ENCODE peak calls at places on chromosomes 12 and 14, in four cellular contexts. X is DND-41, U is fibroblast of lung, P is PC-3. D is an unnamed sample.

GRCh38 chr14:104934380-104934733 is 9.7 kb downstream of the PLD4 start:
- DNase-seq in X (no peak), U (no peak), P (no peak), D (no peak)

GRCh38 chr14:71290960-71291466 is 383.8 kb downstream of the PCNX1 start:
- DNase-seq in X (peak; percentile 11), U (peak; percentile 93), P (peak; percentile 99), D (peak; percentile 91)

GRCh38 chr12:109915171-109916040 is 15.3 kb downstream of the TCHP start:
- DNase-seq in X (no peak), U (no peak), P (no peak), D (no peak)

GRCh38 chr14:76348898-76349297 is 27.0 kb upstream of the ESRRB start:
- DNase-seq in X (no peak), U (peak; percentile 82), P (peak; percentile 47), D (peak; percentile 72)

GRCh38 chr12:69490920-69491643 is 20.9 kb downstream of the FRS2 start:
- DNase-seq in X (no peak), U (no peak), P (no peak), D (no peak)

GRCh38 chr14:104035300-104035699 is 50.2 kb upstream of the ASPG start:
- DNase-seq in X (no peak), U (peak; percentile 2), P (no peak), D (no peak)

GRCh38 chr12:26813812-26814211 is 19.2 kb downstream of the ITPR2 start:
- DNase-seq in X (no peak), U (no peak), P (no peak), D (no peak)

GRCh38 chr12:989751-990278 is 1.2 kb upstream of the ERC1 start:
- DNase-seq in X (peak; percentile 22), U (peak; percentile 81), P (peak; percentile 56), D (peak; percentile 72)

GRCh38 chr12:89470741-89471504 is 53.7 kb downstream of the GALNT4 start:
- DNase-seq in X (no peak), U (peak; percentile 30), P (peak; percentile 80), D (peak; percentile 22)

GRCh38 chr14:96125536-96125935 is 79.1 kb upstream of the BDKRB2 start:
- DNase-seq in X (no peak), U (no peak), P (no peak), D (no peak)

GRCh38 chr12:122895757-122896636 is at the start of gene VPS37B:
- DNase-seq in X (peak; percentile 79), U (peak; percentile 84), P (peak; percentile 82), D (peak; percentile 76)

GRCh38 chr12:3299929-3300832 is 190.8 kb upstream of the PRMT8 start:
- DNase-seq in X (peak; percentile 81), U (peak; percentile 96), P (peak; percentile 96), D (peak; percentile 95)

GRCh38 chr12:3296409-3296701 is 194.6 kb upstream of the PRMT8 start:
- DNase-seq in X (no peak), U (no peak), P (no peak), D (no peak)

GRCh38 chr12:3300833-3301401 is 190.1 kb upstream of the PRMT8 start:
- DNase-seq in X (no peak), U (no peak), P (no peak), D (no peak)

GRCh38 chr12:3295648-3296408 is 195.2 kb upstream of the PRMT8 start:
- DNase-seq in X (no peak), U (no peak), P (no peak), D (peak; percentile 10)

DNA sequence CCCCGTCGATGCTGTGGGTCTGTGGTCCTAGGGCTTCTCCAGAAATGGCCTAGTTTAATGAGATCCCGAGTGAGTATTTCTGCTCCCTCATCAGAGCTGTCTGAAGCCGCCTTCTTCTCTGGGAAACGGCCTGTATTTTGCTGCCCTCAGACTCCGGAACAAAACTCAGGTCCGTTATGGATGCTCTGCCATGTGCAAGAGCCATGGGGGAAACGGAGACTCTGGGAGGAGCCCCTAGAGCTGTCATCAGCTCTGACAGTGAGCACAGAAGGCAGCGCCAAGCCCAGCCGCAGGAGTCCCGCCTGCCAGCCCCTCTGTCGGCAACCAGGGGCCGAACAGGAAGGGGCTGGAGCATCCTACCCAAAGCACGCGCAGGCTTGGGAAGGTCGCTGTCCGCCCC is 192.4 kb upstream of the PRMT8 start:
- DNase-seq in X (no peak), U (no peak), P (no peak), D (no peak)
- TF ChIP-seq EZH2 in X (no peak), U (no peak), P (no peak), D (no peak)

GRCh38 chr12:106275458-106275857 is 27.1 kb upstream of the TCP11L2 start:
- DNase-seq in X (no peak), U (no peak), P (no peak), D (no peak)
- H4K20me1 ChIP-seq in X (no peaks in the 10 kb centered on the region), U (no peaks in the 10 kb centered on the region), P (no peaks in the 10 kb centered on the region), D (no peaks in the 10 kb centered on the region)

GRCh38 chr14:74400328-74400727 is 25.7 kb downstream of the SYNDIG1L start:
- DNase-seq in X (no peak), U (no peak), P (no peak), D (no peak)
- TF ChIP-seq CTCF in X (peak; percentile 20), U (peak; percentile 15), P (no peak), D (no peak)

DNA sequence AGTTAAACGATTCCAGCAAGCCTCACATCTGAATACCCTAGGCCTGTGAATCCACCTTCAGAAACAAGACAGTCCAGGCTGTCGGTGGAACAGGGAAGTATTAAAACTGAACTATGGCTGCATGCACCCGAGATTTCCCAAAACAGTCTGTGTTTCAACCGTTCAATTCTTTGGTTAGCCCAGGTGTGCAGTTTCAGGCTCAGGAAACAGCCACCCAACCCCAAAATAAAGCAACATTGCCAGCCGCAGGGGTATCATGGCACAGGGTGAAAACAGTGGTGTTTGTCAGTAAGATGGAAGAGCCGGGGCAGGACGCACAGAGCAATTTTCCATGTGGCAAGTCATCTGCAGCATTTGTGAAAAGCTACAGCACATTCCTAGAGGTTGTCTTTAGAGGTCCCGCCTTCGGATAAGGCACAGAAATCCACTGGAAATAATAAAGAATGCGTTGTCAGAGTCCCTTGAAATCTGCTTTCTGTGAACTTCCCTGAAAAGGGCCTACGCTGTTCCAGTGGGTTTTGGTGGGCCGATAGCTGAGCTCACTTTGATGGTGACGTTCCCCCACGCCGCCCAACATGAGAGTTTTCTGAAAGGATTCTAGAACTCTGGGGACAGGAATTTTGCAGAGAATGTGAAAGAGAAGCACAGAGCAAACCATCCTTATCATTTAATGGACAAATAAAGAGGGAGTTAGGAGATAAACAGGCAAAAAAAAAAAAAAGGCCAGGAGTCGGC is 84.9 kb downstream of the BCL11B start:
- DNase-seq in X (no peak), U (no peak), P (no peak), D (no peak)
- TF ChIP-seq EZH2 in X (no peak), U (no peak), P (no peak), D (no peak)